ENCODE peak calls at places on chromosome 19, in five cellular contexts. One of them, this sample, is unnamed.

GRCh38 chr19:31073485-31074221 is 275.6 kb downstream of the TSHZ3 start:
- DNase-seq in neuronal stem cell: no peak
- DNase-seq in IMR-90: no peak
- DNase-seq in trophoblast cell: no peak
- DNase-seq in H1: no peak
- DNase-seq in this sample: no peak

GRCh38 chr19:44530777-44531176 is 1.3 kb upstream of the CEACAM20 start:
- DNase-seq in IMR-90: no peak
- DNase-seq in trophoblast cell: peak; percentile 20
- DNase-seq in H1: no peak
- DNase-seq in neuronal stem cell: no peak
- DNase-seq in this sample: no peak

GRCh38 chr19:48868196-48868886 is at the start of gene PLEKHA4:
- DNase-seq in trophoblast cell: no peak
- DNase-seq in neuronal stem cell: no peak
- DNase-seq in H1: peak; percentile 58
- DNase-seq in IMR-90: peak; percentile 49
- DNase-seq in this sample: peak; percentile 81

GRCh38 chr19:8397746-8398721 is 7.9 kb downstream of the RAB11B start:
- DNase-seq in trophoblast cell: peak; percentile 88
- DNase-seq in H1: no peak
- DNase-seq in neuronal stem cell: no peak
- DNase-seq in IMR-90: no peak
- DNase-seq in this sample: no peak

GRCh38 chr19:12647490-12648071 is 19.0 kb downstream of the MAN2B1 start:
- DNase-seq in neuronal stem cell: no peak
- DNase-seq in H1: peak; percentile 86
- DNase-seq in IMR-90: no peak
- DNase-seq in trophoblast cell: peak; percentile 68
- DNase-seq in this sample: no peak

GRCh38 chr19:7637374-7638256 is 705 bp downstream of the STXBP2 start:
- DNase-seq in trophoblast cell: peak; percentile 59
- DNase-seq in IMR-90: no peak
- DNase-seq in H1: no peak
- DNase-seq in neuronal stem cell: no peak
- DNase-seq in this sample: peak; percentile 16

GRCh38 chr19:56933014-56933705 is 92.6 kb upstream of the PEG3 start:
- DNase-seq in H1: no peak
- DNase-seq in neuronal stem cell: no peak
- DNase-seq in IMR-90: no peak
- DNase-seq in trophoblast cell: no peak
- DNase-seq in this sample: no peak

GRCh38 chr19:54158812-54159351 is 639 bp downstream of the LENG1 start:
- DNase-seq in neuronal stem cell: no peak
- DNase-seq in IMR-90: peak; percentile 12
- DNase-seq in trophoblast cell: peak; percentile 33
- DNase-seq in H1: no peak
- DNase-seq in this sample: peak; percentile 39

GRCh38 chr19:8367327-8368001 is 3.5 kb downstream of the ANGPTL4 start:
- DNase-seq in neuronal stem cell: peak; percentile 33
- DNase-seq in IMR-90: peak; percentile 98
- DNase-seq in H1: peak; percentile 61
- DNase-seq in trophoblast cell: peak; percentile 98
- DNase-seq in this sample: peak; percentile 99

GRCh38 chr19:15863272-15863671 is 34.6 kb downstream of the CYP4F2 start:
- DNase-seq in IMR-90: no peak
- DNase-seq in H1: no peak
- DNase-seq in neuronal stem cell: no peak
- DNase-seq in trophoblast cell: peak; percentile 97
- DNase-seq in this sample: no peak

GRCh38 chr19:11422163-11423068 is 3.3 kb upstream of the RGL3 start:
- DNase-seq in IMR-90: no peak
- DNase-seq in neuronal stem cell: peak; percentile 17
- DNase-seq in H1: peak; percentile 99
- DNase-seq in trophoblast cell: peak; percentile 78
- DNase-seq in this sample: peak; percentile 78

GRCh38 chr19:36207605-36208252 is 6.7 kb downstream of the ZNF565 start:
- DNase-seq in IMR-90: no peak
- DNase-seq in trophoblast cell: no peak
- DNase-seq in H1: no peak
- DNase-seq in neuronal stem cell: no peak
- DNase-seq in this sample: no peak

GRCh38 chr19:3609779-3610719 is 3.4 kb upstream of the TBXA2R start:
- DNase-seq in IMR-90: no peak
- DNase-seq in trophoblast cell: no peak
- DNase-seq in neuronal stem cell: no peak
- DNase-seq in H1: no peak
- DNase-seq in this sample: no peak

GRCh38 chr19:38842439-38843174 is 7.2 kb downstream of the HNRNPL start:
- DNase-seq in IMR-90: no peak
- DNase-seq in H1: no peak
- DNase-seq in trophoblast cell: no peak
- DNase-seq in neuronal stem cell: no peak
- DNase-seq in this sample: no peak

GRCh38 chr19:14004619-14005380 is 1.3 kb downstream of the RFX1 start:
- DNase-seq in IMR-90: no peak
- DNase-seq in trophoblast cell: peak; percentile 62
- DNase-seq in neuronal stem cell: no peak
- DNase-seq in H1: no peak
- DNase-seq in this sample: no peak
- H3K4me3 ChIP-seq in IMR-90: no peak overlapping the region
- H3K4me3 ChIP-seq in trophoblast cell: no peak overlapping the region
- H3K4me3 ChIP-seq in neuronal stem cell: peak overlapping the region; percentile 59
- H3K4me3 ChIP-seq in H1: peak overlapping the region; percentile 15
- H3K4me3 ChIP-seq in this sample: no peak overlapping the region

GRCh38 chr19:1249298-1249989 is 1.1 kb downstream of the MIDN start:
- DNase-seq in trophoblast cell: peak; percentile 93
- DNase-seq in IMR-90: peak; percentile 96
- DNase-seq in neuronal stem cell: peak; percentile 97
- DNase-seq in H1: peak; percentile 89
- DNase-seq in this sample: peak; percentile 93
- H2BK120ac ChIP-seq in trophoblast cell: peak overlapping the region; percentile 94
- H2BK120ac ChIP-seq in IMR-90: peak overlapping the region; percentile 4
- H2BK120ac ChIP-seq in neuronal stem cell: peak overlapping the region; percentile 87
- H2BK120ac ChIP-seq in H1: no peak overlapping the region
- H2BK120ac ChIP-seq in this sample: peak overlapping the region; percentile 99

GRCh38 chr19:41320568-41320967 is 10.6 kb downstream of the CCDC97 start:
- DNase-seq in IMR-90: no peak
- DNase-seq in neuronal stem cell: no peak
- DNase-seq in H1: no peak
- DNase-seq in trophoblast cell: no peak
- DNase-seq in this sample: no peak
- H4K91ac ChIP-seq in IMR-90: no peak overlapping the region
- H4K91ac ChIP-seq in neuronal stem cell: no peak overlapping the region
- H4K91ac ChIP-seq in H1: no peak overlapping the region
- H4K91ac ChIP-seq in trophoblast cell: peak overlapping the region; percentile 99
- H4K91ac ChIP-seq in this sample: no peak overlapping the region

DNA sequence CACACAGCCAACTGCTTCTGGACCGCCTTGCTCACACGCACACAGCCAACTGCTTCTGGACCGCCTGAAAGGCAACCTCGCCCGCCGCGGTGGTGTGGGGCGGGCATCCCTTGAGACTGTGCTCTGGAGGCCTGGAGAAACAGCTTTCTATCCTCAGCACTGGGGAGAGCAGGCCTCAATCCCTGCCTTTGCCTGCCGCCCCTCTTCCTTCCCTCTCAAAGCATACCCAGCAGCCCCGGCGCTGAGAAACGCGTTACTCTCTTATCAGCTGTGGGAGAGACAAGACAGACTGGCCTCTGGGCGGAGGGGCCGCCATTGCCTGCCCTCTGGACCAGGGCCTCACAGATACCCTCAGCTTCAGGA is 2.9 kb downstream of the LIPE start:
- DNase-seq in IMR-90: no peak
- DNase-seq in neuronal stem cell: no peak
- DNase-seq in H1: no peak
- DNase-seq in trophoblast cell: no peak
- DNase-seq in this sample: no peak
- H3K4me3 ChIP-seq in IMR-90: peak overlapping the region; percentile 64
- H3K4me3 ChIP-seq in neuronal stem cell: no peak overlapping the region
- H3K4me3 ChIP-seq in H1: no peak overlapping the region
- H3K4me3 ChIP-seq in trophoblast cell: no peak overlapping the region
- H3K4me3 ChIP-seq in this sample: no peak overlapping the region